ENCODE peak calls at places on chromosomes 13 and 19, in six cellular contexts. Q, S, C, P, T and A are unnamed samples.

GRCh38 chr13:69948016-69948415 is 159.6 kb upstream of the ATXN8OS start:
- DNase-seq in T (no peak), P (no peak), S (no peak), C (no peak), Q (no peak), A (no peak)

GRCh38 chr13:44128522-44128921 is 245.1 kb upstream of the SERP2 start:
- DNase-seq in P (no peak), Q (no peak), S (no peak), C (no peak), T (no peak), A (no peak)

GRCh38 chr19:33208904-33209843 is 15.0 kb downstream of the LRP3 start:
- DNase-seq in T (no peak), S (no peak), P (no peak), Q (no peak), C (no peak), A (no peak)

GRCh38 chr13:23469901-23470525 is 36.5 kb upstream of the SACS start:
- DNase-seq in C (no peak), T (peak), S (no peak), Q (no peak), P (no peak), A (no peak)

GRCh38 chr13:23563085-23563484 is 7.1 kb upstream of the TNFRSF19 start:
- DNase-seq in P (no peak), Q (no peak), T (no peak), S (no peak), C (no peak), A (no peak)

GRCh38 chr19:42301646-42302204 is at the start of gene PRR19:
- DNase-seq in C (no peak), T (no peak), Q (no peak), P (no peak), S (no peak), A (no peak)

GRCh38 chr13:100176781-100177389 is 88.0 kb downstream of the PCCA start:
- DNase-seq in Q (no peak), P (no peak), C (no peak), T (peak), S (no peak), A (no peak)

GRCh38 chr19:49684251-49684982 is 5.0 kb upstream of the ADM5 start:
- DNase-seq in C (no peak), T (no peak), Q (no peak), P (no peak), S (no peak), A (no peak)

GRCh38 chr13:31394491-31394890 is 194.7 kb downstream of the B3GLCT start:
- DNase-seq in T (no peak), Q (no peak), S (no peak), P (no peak), C (no peak), A (no peak)

GRCh38 chr19:45091031-45091918 is 1.7 kb upstream of the PPP1R37 start:
- DNase-seq in C (peak), T (peak), S (peak), P (peak), Q (peak), A (no peak)

GRCh38 chr13:94239135-94239534 is 240.3 kb downstream of the DCT start:
- DNase-seq in P (no peak), Q (no peak), T (no peak), S (no peak), C (no peak), A (no peak)

GRCh38 chr13:40190656-40191100 is 475.8 kb downstream of the FOXO1 start:
- DNase-seq in C (peak), P (no peak), S (peak), Q (peak), T (peak), A (peak)

GRCh38 chr13:109010912-109011311 is 381.5 kb downstream of the MYO16 start:
- DNase-seq in P (no peak), C (no peak), S (no peak), Q (no peak), T (no peak), A (no peak)

GRCh38 chr19:57599761-57600383 is at the start of gene ZNF530:
- DNase-seq in S (peak), T (peak), Q (peak), C (peak), P (peak), A (peak)

GRCh38 chr19:3852614-3853254 is 16.1 kb downstream of the ZFR2 start:
- DNase-seq in Q (no peak), T (peak), C (no peak), S (no peak), P (peak), A (peak)

GRCh38 chr19:46764817-46765291 is 18.6 kb upstream of the STRN4 start:
- DNase-seq in T (no peak), Q (no peak), C (no peak), P (no peak), S (no peak), A (no peak)

GRCh38 chr13:99969934-99970760 is 1.4 kb downstream of the ZIC5 start:
- DNase-seq in Q (no peak), T (no peak), S (no peak), P (peak), C (no peak), A (no peak)

GRCh38 chr19:55115446-55116065 is 1.9 kb downstream of the PPP1R12C start:
- DNase-seq in C (no peak), P (no peak), Q (no peak), T (no peak), S (no peak), A (no peak)

GRCh38 chr13:51929699-51930098 is 67.9 kb downstream of the CCDC70 start:
- DNase-seq in S (no peak), T (no peak), P (no peak), C (no peak), Q (no peak), A (no peak)

GRCh38 chr13:24618219-24618955 is 61.8 kb upstream of the ATP12A start:
- DNase-seq in P (no peak), Q (no peak), S (peak), T (no peak), C (peak), A (no peak)

GRCh38 chr19:55251296-55252081 is 7.3 kb downstream of the PPP6R1 start:
- DNase-seq in Q (no peak), C (no peak), S (no peak), T (no peak), P (no peak), A (no peak)